ENCODE peak calls at places on chromosomes 7 and 10, in eight cellular contexts. One of them, this sample, is unnamed.

GRCh38 chr10:35470535-35470934 is 134.2 kb downstream of the CCNY start:
- DNase-seq in sigmoid colon: no peak
- DNase-seq in hepatocyte: peak; percentile 26
- DNase-seq in body of pancreas: no peak
- DNase-seq in right cardiac atrium: peak; percentile 74
- DNase-seq in neuronal stem cell: no peak
- DNase-seq in NT2/D1: peak; percentile 27
- DNase-seq in neural progenitor cell: peak; percentile 75
- DNase-seq in this sample: no peak

GRCh38 chr10:122306282-122306681 is 35.2 kb downstream of the BTBD16 start:
- DNase-seq in neural progenitor cell: no peak
- DNase-seq in body of pancreas: no peak
- DNase-seq in hepatocyte: no peak
- DNase-seq in NT2/D1: no peak
- DNase-seq in neuronal stem cell: no peak
- DNase-seq in right cardiac atrium: no peak
- DNase-seq in sigmoid colon: no peak
- DNase-seq in this sample: no peak

GRCh38 chr7:98303906-98304305 is 22.4 kb downstream of the BRI3 start:
- DNase-seq in neural progenitor cell: no peak
- DNase-seq in right cardiac atrium: peak; percentile 6
- DNase-seq in hepatocyte: no peak
- DNase-seq in neuronal stem cell: no peak
- DNase-seq in sigmoid colon: no peak
- DNase-seq in NT2/D1: no peak
- DNase-seq in body of pancreas: no peak
- DNase-seq in this sample: no peak

GRCh38 chr7:83414947-83415346 is 234.0 kb downstream of the SEMA3E start:
- DNase-seq in right cardiac atrium: no peak
- DNase-seq in body of pancreas: no peak
- DNase-seq in hepatocyte: no peak
- DNase-seq in sigmoid colon: no peak
- DNase-seq in neuronal stem cell: no peak
- DNase-seq in neural progenitor cell: no peak
- DNase-seq in NT2/D1: no peak
- DNase-seq in this sample: no peak

GRCh38 chr7:27961255-27961654 is 219.3 kb downstream of the JAZF1 start:
- DNase-seq in neural progenitor cell: no peak
- DNase-seq in body of pancreas: no peak
- DNase-seq in neuronal stem cell: no peak
- DNase-seq in NT2/D1: no peak
- DNase-seq in right cardiac atrium: no peak
- DNase-seq in sigmoid colon: no peak
- DNase-seq in hepatocyte: no peak
- DNase-seq in this sample: no peak

GRCh38 chr7:51251292-51251691 is 65.3 kb downstream of the COBL start:
- DNase-seq in NT2/D1: no peak
- DNase-seq in neural progenitor cell: no peak
- DNase-seq in body of pancreas: no peak
- DNase-seq in hepatocyte: no peak
- DNase-seq in neuronal stem cell: no peak
- DNase-seq in right cardiac atrium: no peak
- DNase-seq in sigmoid colon: no peak
- DNase-seq in this sample: no peak

GRCh38 chr10:22997102-22997501 is 69.2 kb downstream of the ARMC3 start:
- DNase-seq in neural progenitor cell: peak; percentile 16
- DNase-seq in right cardiac atrium: no peak
- DNase-seq in neuronal stem cell: no peak
- DNase-seq in body of pancreas: no peak
- DNase-seq in hepatocyte: no peak
- DNase-seq in NT2/D1: no peak
- DNase-seq in sigmoid colon: no peak
- DNase-seq in this sample: no peak

GRCh38 chr7:7524121-7524520 is 11.6 kb downstream of the COL28A1 start:
- DNase-seq in body of pancreas: no peak
- DNase-seq in sigmoid colon: no peak
- DNase-seq in right cardiac atrium: no peak
- DNase-seq in hepatocyte: no peak
- DNase-seq in NT2/D1: no peak
- DNase-seq in neural progenitor cell: no peak
- DNase-seq in neuronal stem cell: no peak
- DNase-seq in this sample: no peak

GRCh38 chr7:72751378-72751777 is 76.6 kb downstream of the TYW1B start:
- DNase-seq in NT2/D1: no peak
- DNase-seq in neuronal stem cell: no peak
- DNase-seq in neural progenitor cell: no peak
- DNase-seq in right cardiac atrium: no peak
- DNase-seq in sigmoid colon: no peak
- DNase-seq in body of pancreas: no peak
- DNase-seq in hepatocyte: no peak
- DNase-seq in this sample: no peak

GRCh38 chr10:31322647-31323046 is 3.6 kb downstream of the ZEB1 start:
- DNase-seq in hepatocyte: no peak
- DNase-seq in neural progenitor cell: peak; percentile 5
- DNase-seq in body of pancreas: no peak
- DNase-seq in NT2/D1: no peak
- DNase-seq in right cardiac atrium: no peak
- DNase-seq in sigmoid colon: no peak
- DNase-seq in neuronal stem cell: no peak
- DNase-seq in this sample: no peak

GRCh38 chr7:44150466-44150832 is 9.3 kb upstream of the MYL7 start:
- DNase-seq in NT2/D1: no peak
- DNase-seq in right cardiac atrium: no peak
- DNase-seq in neuronal stem cell: no peak
- DNase-seq in neural progenitor cell: no peak
- DNase-seq in hepatocyte: no peak
- DNase-seq in body of pancreas: peak; percentile 2
- DNase-seq in sigmoid colon: no peak
- DNase-seq in this sample: no peak

GRCh38 chr7:26153823-26154783 is 2.1 kb downstream of the NFE2L3 start:
- DNase-seq in NT2/D1: peak; percentile 96
- DNase-seq in neuronal stem cell: no peak
- DNase-seq in body of pancreas: no peak
- DNase-seq in right cardiac atrium: no peak
- DNase-seq in neural progenitor cell: peak; percentile 34
- DNase-seq in sigmoid colon: no peak
- DNase-seq in hepatocyte: no peak
- DNase-seq in this sample: no peak

GRCh38 chr7:94174956-94175355 is 170.8 kb upstream of the BET1 start:
- DNase-seq in NT2/D1: no peak
- DNase-seq in hepatocyte: no peak
- DNase-seq in body of pancreas: no peak
- DNase-seq in neuronal stem cell: no peak
- DNase-seq in neural progenitor cell: no peak
- DNase-seq in right cardiac atrium: no peak
- DNase-seq in sigmoid colon: no peak
- DNase-seq in this sample: no peak

GRCh38 chr10:48506147-48506917 is 98.5 kb downstream of the ARHGAP22 start:
- DNase-seq in NT2/D1: no peak
- DNase-seq in sigmoid colon: no peak
- DNase-seq in body of pancreas: no peak
- DNase-seq in neural progenitor cell: no peak
- DNase-seq in right cardiac atrium: no peak
- DNase-seq in hepatocyte: peak; percentile 57
- DNase-seq in neuronal stem cell: no peak
- DNase-seq in this sample: peak; percentile 28

GRCh38 chr7:142796501-142797341 is 26.0 kb downstream of the PRSS2 start:
- DNase-seq in sigmoid colon: no peak
- DNase-seq in hepatocyte: no peak
- DNase-seq in right cardiac atrium: peak; percentile 56
- DNase-seq in neuronal stem cell: no peak
- DNase-seq in body of pancreas: no peak
- DNase-seq in NT2/D1: no peak
- DNase-seq in neural progenitor cell: peak; percentile 50
- DNase-seq in this sample: peak; percentile 17

GRCh38 chr10:48406204-48406603 is 99.7 kb downstream of the MAPK8 start:
- DNase-seq in neural progenitor cell: peak; percentile 26
- DNase-seq in NT2/D1: no peak
- DNase-seq in hepatocyte: peak; percentile 46
- DNase-seq in body of pancreas: no peak
- DNase-seq in right cardiac atrium: no peak
- DNase-seq in neuronal stem cell: no peak
- DNase-seq in sigmoid colon: no peak
- DNase-seq in this sample: no peak

GRCh38 chr7:132765861-132766260 is 189.6 kb upstream of the PLXNA4 start:
- DNase-seq in hepatocyte: no peak
- DNase-seq in right cardiac atrium: no peak
- DNase-seq in neuronal stem cell: no peak
- DNase-seq in sigmoid colon: no peak
- DNase-seq in body of pancreas: no peak
- DNase-seq in neural progenitor cell: no peak
- DNase-seq in NT2/D1: no peak
- DNase-seq in this sample: no peak

GRCh38 chr10:71713135-71714040 is 6.2 kb downstream of the C10orf105 start:
- DNase-seq in neuronal stem cell: no peak
- DNase-seq in sigmoid colon: peak; percentile 96
- DNase-seq in hepatocyte: peak; percentile 43
- DNase-seq in right cardiac atrium: peak; percentile 97
- DNase-seq in NT2/D1: no peak
- DNase-seq in body of pancreas: peak; percentile 37
- DNase-seq in neural progenitor cell: no peak
- DNase-seq in this sample: peak; percentile 94

DNA sequence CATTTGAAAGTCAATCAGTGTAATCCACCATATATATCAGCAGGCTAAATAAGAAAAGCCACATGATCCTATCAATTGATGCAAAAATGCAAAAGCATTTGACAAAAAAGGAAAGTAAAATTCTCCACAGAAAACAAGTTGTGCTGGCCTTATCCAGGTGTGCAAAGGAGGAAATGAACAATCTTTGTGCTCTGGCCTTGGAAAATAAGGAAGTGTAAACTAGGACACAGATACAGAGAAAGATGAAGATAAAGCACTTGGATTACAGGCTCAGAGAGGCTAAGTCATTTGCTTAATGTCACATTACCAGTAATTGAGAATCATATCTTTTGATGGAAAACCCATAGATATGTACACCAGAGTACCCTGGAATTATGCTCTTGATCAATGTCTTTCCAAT is 54.5 kb downstream of the CXCL12 start:
- DNase-seq in neural progenitor cell: no peak
- DNase-seq in body of pancreas: no peak
- DNase-seq in sigmoid colon: no peak
- DNase-seq in right cardiac atrium: no peak
- DNase-seq in NT2/D1: no peak
- DNase-seq in hepatocyte: no peak
- DNase-seq in neuronal stem cell: no peak
- DNase-seq in this sample: no peak
- H3K27me3 ChIP-seq in neural progenitor cell: no peaks in the 10 kb centered on the region
- H3K27me3 ChIP-seq in body of pancreas: no peaks in the 10 kb centered on the region
- H3K27me3 ChIP-seq in sigmoid colon: no peaks in the 10 kb centered on the region
- H3K27me3 ChIP-seq in right cardiac atrium: no peaks in the 10 kb centered on the region
- H3K27me3 ChIP-seq in NT2/D1: no peaks in the 10 kb centered on the region
- H3K27me3 ChIP-seq in hepatocyte: no peaks in the 10 kb centered on the region
- H3K27me3 ChIP-seq in neuronal stem cell: no peaks in the 10 kb centered on the region
- H3K27me3 ChIP-seq in this sample: no peaks in the 10 kb centered on the region

DNA sequence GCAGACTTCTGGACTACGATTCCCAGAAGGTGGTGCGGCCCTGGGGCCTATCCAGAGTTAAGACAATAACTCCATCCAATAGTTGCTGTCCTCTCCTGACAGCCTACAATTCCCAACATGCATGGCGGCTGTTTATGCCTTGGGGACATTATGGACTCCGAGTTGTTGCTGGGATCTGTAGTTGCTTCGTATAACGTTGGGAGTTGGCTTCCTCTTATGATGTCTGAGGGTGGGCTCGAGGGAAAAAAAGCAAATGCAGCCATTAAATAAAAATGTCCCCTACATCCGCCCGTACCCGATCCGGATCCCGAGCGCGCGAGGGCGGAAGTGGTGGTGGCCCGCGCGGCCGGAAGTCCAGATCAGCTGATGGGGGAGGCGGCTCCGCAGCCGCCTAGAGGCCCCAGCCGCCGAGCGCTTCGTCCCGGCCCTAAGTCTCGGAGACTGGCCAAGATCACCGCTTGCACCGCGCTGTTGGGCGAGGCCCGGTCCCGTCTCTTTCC is at the start of gene ZSWIM8:
- DNase-seq in sigmoid colon: peak; percentile 95
- DNase-seq in NT2/D1: peak; percentile 80
- DNase-seq in hepatocyte: peak; percentile 94
- DNase-seq in neuronal stem cell: peak; percentile 88
- DNase-seq in right cardiac atrium: peak; percentile 95
- DNase-seq in neural progenitor cell: peak; percentile 94
- DNase-seq in body of pancreas: peak; percentile 85
- DNase-seq in this sample: peak; percentile 91
- H3K4me1 ChIP-seq in sigmoid colon: no peaks in the 10 kb centered on the region
- H3K4me1 ChIP-seq in NT2/D1: peaks cover 6% of the 10 kb centered on the region
- H3K4me1 ChIP-seq in hepatocyte: peaks cover 25% of the 10 kb centered on the region
- H3K4me1 ChIP-seq in neuronal stem cell: peaks cover 12% of the 10 kb centered on the region
- H3K4me1 ChIP-seq in right cardiac atrium: peaks cover 3% of the 10 kb centered on the region
- H3K4me1 ChIP-seq in neural progenitor cell: peaks cover 25% of the 10 kb centered on the region
- H3K4me1 ChIP-seq in body of pancreas: peaks cover 56% of the 10 kb centered on the region
- H3K4me1 ChIP-seq in this sample: peaks cover 13% of the 10 kb centered on the region

DNA sequence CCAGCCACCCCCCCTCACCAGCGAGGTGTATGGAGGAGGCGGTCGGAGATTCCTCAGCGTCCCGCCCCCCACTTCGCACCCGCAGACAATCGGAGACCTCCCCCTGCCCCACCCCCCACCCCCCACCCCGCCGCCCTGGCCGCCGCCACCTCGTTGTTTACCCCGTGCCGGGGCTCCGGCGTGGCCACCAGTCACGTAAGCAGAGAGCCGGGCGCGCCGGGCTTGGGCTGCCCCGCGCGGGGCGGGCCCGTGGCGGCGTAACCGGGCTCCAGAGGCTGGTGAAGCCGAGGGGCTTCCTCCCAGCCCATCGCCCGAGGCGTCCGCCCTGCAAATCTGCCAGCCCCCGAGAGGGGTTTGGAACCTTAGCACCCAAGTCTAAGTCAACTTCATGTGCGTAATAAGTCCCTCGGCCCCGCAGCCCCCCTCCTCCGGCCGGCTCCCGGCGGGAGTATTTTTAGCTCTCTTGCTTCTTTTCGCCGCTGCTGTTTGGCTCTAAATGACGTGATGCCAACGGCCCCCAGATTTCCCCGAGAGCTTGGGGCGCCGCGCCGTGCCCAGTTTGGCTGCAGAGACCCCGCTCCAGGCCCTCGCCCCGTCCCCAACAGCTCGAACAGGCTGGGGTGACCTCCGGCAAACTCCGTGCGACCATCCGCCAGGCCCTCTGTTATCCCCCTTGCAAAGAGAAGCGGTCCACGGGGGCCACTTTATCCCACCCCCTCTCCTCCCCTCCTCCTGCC is 2.7 kb downstream of the MXI1 start:
- DNase-seq in hepatocyte: peak; percentile 74
- DNase-seq in NT2/D1: no peak
- DNase-seq in neuronal stem cell: no peak
- DNase-seq in body of pancreas: peak; percentile 64
- DNase-seq in right cardiac atrium: peak; percentile 89
- DNase-seq in sigmoid colon: peak; percentile 90
- DNase-seq in neural progenitor cell: peak; percentile 53
- DNase-seq in this sample: peak; percentile 76
- H3K27me3 ChIP-seq in hepatocyte: no peaks in the 10 kb centered on the region
- H3K27me3 ChIP-seq in NT2/D1: peaks cover 53% of the 10 kb centered on the region
- H3K27me3 ChIP-seq in neuronal stem cell: peaks cover 15% of the 10 kb centered on the region
- H3K27me3 ChIP-seq in body of pancreas: no peaks in the 10 kb centered on the region
- H3K27me3 ChIP-seq in right cardiac atrium: no peaks in the 10 kb centered on the region
- H3K27me3 ChIP-seq in sigmoid colon: no peaks in the 10 kb centered on the region
- H3K27me3 ChIP-seq in neural progenitor cell: peaks cover 85% of the 10 kb centered on the region
- H3K27me3 ChIP-seq in this sample: no peaks in the 10 kb centered on the region

DNA sequence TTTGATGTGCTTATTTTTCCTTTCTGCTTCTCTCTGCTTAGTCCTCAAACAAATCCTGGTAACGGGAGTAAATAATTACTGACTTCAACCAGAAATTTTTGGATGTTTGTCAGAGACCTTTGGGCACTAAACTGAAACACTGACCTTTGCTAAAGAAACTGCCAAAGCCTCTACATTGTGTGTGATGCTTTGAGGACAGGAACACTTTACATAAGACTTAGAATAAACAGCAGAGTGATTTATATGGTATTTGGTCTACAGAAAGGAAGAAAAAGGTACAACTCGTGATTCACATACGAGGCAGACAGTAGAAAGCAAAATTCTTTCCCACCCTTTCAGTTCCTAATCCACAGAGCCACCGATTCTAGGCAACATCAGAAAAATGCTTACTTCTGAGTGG is 59.8 kb downstream of the SLC16A12 start:
- DNase-seq in neural progenitor cell: no peak
- DNase-seq in right cardiac atrium: no peak
- DNase-seq in neuronal stem cell: no peak
- DNase-seq in hepatocyte: no peak
- DNase-seq in sigmoid colon: no peak
- DNase-seq in body of pancreas: no peak
- DNase-seq in NT2/D1: no peak
- DNase-seq in this sample: no peak
- H3K4me1 ChIP-seq in neural progenitor cell: no peaks in the 10 kb centered on the region
- H3K4me1 ChIP-seq in right cardiac atrium: peaks cover 15% of the 10 kb centered on the region
- H3K4me1 ChIP-seq in neuronal stem cell: no peaks in the 10 kb centered on the region
- H3K4me1 ChIP-seq in hepatocyte: peaks cover 56% of the 10 kb centered on the region
- H3K4me1 ChIP-seq in sigmoid colon: no peaks in the 10 kb centered on the region
- H3K4me1 ChIP-seq in body of pancreas: peaks cover 64% of the 10 kb centered on the region
- H3K4me1 ChIP-seq in NT2/D1: no peaks in the 10 kb centered on the region
- H3K4me1 ChIP-seq in this sample: peaks cover 16% of the 10 kb centered on the region